ENCODE peak calls at places on chromosome 19, in six cellular contexts. One of them, this sample, is unnamed.

GRCh38 chr19:45874620-45874966 is 10.5 kb downstream of the FOXA3 start:
- DNase-seq in mesenchymal stem cell: no peak
- DNase-seq in H1: no peak
- DNase-seq in mesendoderm: no peak
- DNase-seq in IMR-90: no peak
- DNase-seq in trophoblast cell: no peak
- DNase-seq in this sample: no peak

GRCh38 chr19:33430674-33431277 is 57.3 kb downstream of the CEBPG start:
- DNase-seq in IMR-90: peak
- DNase-seq in H1: peak
- DNase-seq in trophoblast cell: peak
- DNase-seq in mesenchymal stem cell: peak
- DNase-seq in mesendoderm: peak
- DNase-seq in this sample: peak

GRCh38 chr19:9818175-9818733 is 625 bp downstream of the FBXL12 start:
- DNase-seq in IMR-90: no peak
- DNase-seq in trophoblast cell: peak
- DNase-seq in mesenchymal stem cell: no peak
- DNase-seq in mesendoderm: no peak
- DNase-seq in H1: no peak
- DNase-seq in this sample: no peak

GRCh38 chr19:34493649-34494044 is 12.1 kb downstream of the WTIP start:
- DNase-seq in IMR-90: no peak
- DNase-seq in mesenchymal stem cell: no peak
- DNase-seq in H1: no peak
- DNase-seq in trophoblast cell: no peak
- DNase-seq in mesendoderm: no peak
- DNase-seq in this sample: no peak

GRCh38 chr19:4268816-4269430 is 10.1 kb upstream of the SHD start:
- DNase-seq in IMR-90: no peak
- DNase-seq in H1: no peak
- DNase-seq in trophoblast cell: no peak
- DNase-seq in mesendoderm: no peak
- DNase-seq in mesenchymal stem cell: no peak
- DNase-seq in this sample: no peak

GRCh38 chr19:34725400-34725799 is 8.6 kb upstream of the ZNF181 start:
- DNase-seq in trophoblast cell: no peak
- DNase-seq in mesenchymal stem cell: no peak
- DNase-seq in mesendoderm: no peak
- DNase-seq in H1: no peak
- DNase-seq in IMR-90: no peak
- DNase-seq in this sample: no peak

GRCh38 chr19:3721900-3722442 is 13.8 kb downstream of the TJP3 start:
- DNase-seq in mesendoderm: no peak
- DNase-seq in H1: no peak
- DNase-seq in mesenchymal stem cell: no peak
- DNase-seq in IMR-90: no peak
- DNase-seq in trophoblast cell: peak
- DNase-seq in this sample: no peak

GRCh38 chr19:622666-623065 is 10.7 kb downstream of the POLRMT start:
- DNase-seq in H1: no peak
- DNase-seq in mesendoderm: no peak
- DNase-seq in IMR-90: no peak
- DNase-seq in trophoblast cell: no peak
- DNase-seq in mesenchymal stem cell: no peak
- DNase-seq in this sample: no peak

GRCh38 chr19:15464394-15465385 is at the start of gene RASAL3:
- DNase-seq in trophoblast cell: no peak
- DNase-seq in H1: no peak
- DNase-seq in mesenchymal stem cell: no peak
- DNase-seq in mesendoderm: no peak
- DNase-seq in IMR-90: no peak
- DNase-seq in this sample: no peak

GRCh38 chr19:50820549-50821247 is 2.9 kb downstream of the KLK1 start:
- DNase-seq in mesenchymal stem cell: no peak
- DNase-seq in H1: peak
- DNase-seq in trophoblast cell: no peak
- DNase-seq in mesendoderm: no peak
- DNase-seq in IMR-90: no peak
- DNase-seq in this sample: no peak

GRCh38 chr19:7979011-7979410 is 26.4 kb downstream of the ELAVL1 start:
- DNase-seq in mesendoderm: no peak
- DNase-seq in mesenchymal stem cell: no peak
- DNase-seq in IMR-90: no peak
- DNase-seq in H1: no peak
- DNase-seq in trophoblast cell: no peak
- DNase-seq in this sample: no peak

GRCh38 chr19:1471514-1472107 is 7.4 kb downstream of the C19orf25 start:
- DNase-seq in mesendoderm: no peak
- DNase-seq in mesenchymal stem cell: no peak
- DNase-seq in trophoblast cell: no peak
- DNase-seq in H1: no peak
- DNase-seq in IMR-90: no peak
- DNase-seq in this sample: no peak

GRCh38 chr19:32318884-32319520 is 26.4 kb upstream of the ZNF507 start:
- DNase-seq in IMR-90: no peak
- DNase-seq in H1: peak
- DNase-seq in mesenchymal stem cell: peak
- DNase-seq in trophoblast cell: peak
- DNase-seq in mesendoderm: peak
- DNase-seq in this sample: peak

GRCh38 chr19:554817-555216 is 11.0 kb downstream of the GZMM start:
- DNase-seq in mesenchymal stem cell: no peak
- DNase-seq in IMR-90: no peak
- DNase-seq in mesendoderm: no peak
- DNase-seq in trophoblast cell: no peak
- DNase-seq in H1: no peak
- DNase-seq in this sample: no peak

GRCh38 chr19:801030-801860 is 4.0 kb downstream of the PTBP1 start:
- DNase-seq in mesenchymal stem cell: no peak
- DNase-seq in trophoblast cell: peak
- DNase-seq in mesendoderm: no peak
- DNase-seq in IMR-90: no peak
- DNase-seq in H1: no peak
- DNase-seq in this sample: no peak

GRCh38 chr19:13917888-13918406 is 11.9 kb downstream of the CC2D1A start:
- DNase-seq in mesendoderm: no peak
- DNase-seq in trophoblast cell: no peak
- DNase-seq in H1: no peak
- DNase-seq in IMR-90: no peak
- DNase-seq in mesenchymal stem cell: no peak
- DNase-seq in this sample: no peak

GRCh38 chr19:47186337-47187022 is 44.5 kb downstream of the BBC3 start:
- DNase-seq in mesendoderm: no peak
- DNase-seq in IMR-90: no peak
- DNase-seq in trophoblast cell: no peak
- DNase-seq in mesenchymal stem cell: no peak
- DNase-seq in H1: no peak
- DNase-seq in this sample: no peak

GRCh38 chr19:46580247-46580646 is 20.9 kb upstream of the CALM3 start:
- DNase-seq in H1: no peak
- DNase-seq in mesenchymal stem cell: no peak
- DNase-seq in trophoblast cell: no peak
- DNase-seq in mesendoderm: no peak
- DNase-seq in IMR-90: no peak
- DNase-seq in this sample: no peak

GRCh38 chr19:4557971-4558941 is 1.2 kb downstream of the SEMA6B start:
- DNase-seq in mesendoderm: peak
- DNase-seq in H1: peak
- DNase-seq in mesenchymal stem cell: peak
- DNase-seq in IMR-90: no peak
- DNase-seq in trophoblast cell: peak
- DNase-seq in this sample: no peak

GRCh38 chr19:3375221-3376088 is 9.1 kb downstream of the NFIC start:
- DNase-seq in trophoblast cell: no peak
- DNase-seq in mesendoderm: no peak
- DNase-seq in mesenchymal stem cell: peak
- DNase-seq in IMR-90: peak
- DNase-seq in H1: no peak
- DNase-seq in this sample: no peak

DNA sequence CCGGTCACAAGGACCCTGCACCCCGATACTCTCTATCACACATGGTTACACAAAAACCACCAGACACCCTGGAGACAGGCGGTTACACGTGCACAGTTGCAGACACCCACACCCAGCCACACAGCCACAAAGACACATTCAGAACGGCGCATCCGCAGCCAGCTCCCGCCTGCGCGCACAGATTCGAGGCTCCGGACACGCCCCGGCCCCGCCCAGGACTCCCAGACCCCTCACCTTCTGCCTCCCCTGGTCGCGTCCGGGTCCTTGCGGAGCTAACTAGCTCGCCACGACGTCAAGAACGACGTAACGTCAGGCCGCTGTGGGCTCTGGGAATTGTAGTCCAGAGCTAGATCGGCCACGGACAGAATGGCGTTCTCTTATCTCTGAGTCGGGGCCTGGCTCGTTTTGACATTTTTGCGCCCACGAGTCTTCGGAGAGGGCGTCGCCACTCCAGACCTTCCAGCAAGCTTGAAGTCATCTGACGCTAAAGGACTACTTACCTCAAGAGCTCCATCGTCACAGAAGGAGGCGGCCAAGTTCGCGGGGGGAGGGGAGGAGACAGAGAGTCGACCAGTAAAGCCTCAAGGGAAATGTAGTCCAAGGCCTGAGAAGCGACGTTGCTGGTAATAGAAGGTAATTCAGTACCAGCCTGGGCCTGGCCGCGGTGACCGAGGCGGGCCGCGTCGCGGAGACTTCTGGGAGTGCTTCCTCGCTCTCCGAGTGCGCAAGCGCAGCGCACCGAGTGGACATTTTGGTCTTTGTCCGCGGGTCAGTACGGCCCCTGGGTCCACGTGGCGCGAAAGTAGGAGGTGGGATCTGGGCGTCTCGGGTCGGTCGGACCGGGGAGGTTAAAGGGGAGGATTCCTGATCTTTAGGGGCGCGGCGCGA is at the start of the genes ZNF146 and ZNF565:
- DNase-seq in IMR-90: peak
- DNase-seq in mesendoderm: peak
- DNase-seq in H1: peak
- DNase-seq in trophoblast cell: peak
- DNase-seq in mesenchymal stem cell: peak
- DNase-seq in this sample: peak
- H3K23ac ChIP-seq in IMR-90: peak
- H3K23ac ChIP-seq in mesendoderm: no peak
- H3K23ac ChIP-seq in H1: peak
- H3K23ac ChIP-seq in trophoblast cell: peak
- H3K23ac ChIP-seq in mesenchymal stem cell: no peak
- H3K23ac ChIP-seq in this sample: peak

DNA sequence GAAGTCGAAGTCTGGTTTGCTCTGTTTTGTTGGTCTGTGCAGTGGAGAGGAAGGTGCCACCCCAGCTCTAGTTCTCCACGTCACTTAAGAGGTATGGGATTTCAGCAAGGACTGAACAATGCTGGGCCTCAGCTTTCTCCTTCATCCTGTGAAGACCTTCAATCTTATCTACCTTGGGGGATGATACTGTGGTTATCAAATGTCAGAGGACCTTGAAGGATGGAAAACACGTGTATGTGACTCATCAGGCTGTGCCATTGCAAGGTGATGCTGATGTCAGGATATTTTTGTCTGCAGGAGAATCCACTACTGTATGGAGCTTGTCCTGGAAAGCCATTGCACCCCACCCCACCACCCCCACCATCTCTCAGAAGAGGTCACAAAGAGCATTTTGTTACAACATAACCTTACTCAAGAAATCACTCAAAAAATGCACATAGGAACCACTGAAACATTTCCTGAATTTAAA is 81.4 kb upstream of the UQCRFS1 start:
- DNase-seq in mesendoderm: no peak
- DNase-seq in H1: no peak
- DNase-seq in mesenchymal stem cell: no peak
- DNase-seq in IMR-90: peak
- DNase-seq in trophoblast cell: peak
- DNase-seq in this sample: no peak
- H3K4me2 ChIP-seq in mesendoderm: no peak
- H3K4me2 ChIP-seq in H1: no peak
- H3K4me2 ChIP-seq in mesenchymal stem cell: no peak
- H3K4me2 ChIP-seq in IMR-90: no peak
- H3K4me2 ChIP-seq in trophoblast cell: no peak
- H3K4me2 ChIP-seq in this sample: no peak

DNA sequence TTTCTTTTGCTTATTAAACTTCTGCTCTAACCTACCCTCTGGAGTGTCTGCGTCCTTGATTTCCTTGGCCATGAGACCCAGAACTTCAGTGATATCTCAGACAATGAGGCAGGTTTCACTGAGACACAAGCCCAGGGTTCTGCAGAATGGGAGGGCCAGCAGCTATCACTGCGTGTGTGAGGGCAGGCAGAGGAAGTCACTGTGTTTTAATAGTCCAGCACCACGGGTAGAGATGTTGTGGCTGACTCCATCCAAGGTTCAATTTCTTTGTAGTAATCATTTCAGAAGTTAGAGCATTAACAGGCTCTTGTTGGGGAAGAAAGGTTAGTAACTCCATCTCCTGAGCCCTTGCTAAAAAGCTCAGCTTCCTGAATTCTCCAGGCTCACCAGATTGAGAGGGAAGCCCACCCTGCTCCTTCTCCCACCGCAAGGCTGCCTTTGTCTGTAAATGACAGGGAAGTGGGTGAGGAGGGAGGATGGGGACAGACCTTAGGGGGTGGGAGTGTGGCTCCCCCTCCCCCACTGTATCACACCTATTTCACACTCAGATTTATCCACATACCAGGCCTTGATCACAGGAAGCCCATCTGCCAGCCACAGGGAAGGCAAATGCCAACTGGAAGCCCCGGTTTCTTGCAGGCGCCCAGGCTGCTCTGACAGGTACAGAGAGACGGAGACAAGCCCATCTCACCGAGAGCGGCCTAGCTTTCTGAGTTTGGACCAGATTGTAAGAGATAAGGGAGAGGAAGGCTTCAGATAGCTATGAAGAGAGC is 2.1 kb downstream of the C19orf12 start:
- DNase-seq in H1: no peak
- DNase-seq in mesenchymal stem cell: no peak
- DNase-seq in IMR-90: no peak
- DNase-seq in trophoblast cell: no peak
- DNase-seq in mesendoderm: peak
- DNase-seq in this sample: no peak
- H3K4me3 ChIP-seq in H1: no peak
- H3K4me3 ChIP-seq in mesenchymal stem cell: no peak
- H3K4me3 ChIP-seq in IMR-90: no peak
- H3K4me3 ChIP-seq in trophoblast cell: no peak
- H3K4me3 ChIP-seq in mesendoderm: no peak
- H3K4me3 ChIP-seq in this sample: no peak

GRCh38 chr19:6767357-6768235 is at the start of gene SH2D3A:
- DNase-seq in H1: peak
- DNase-seq in trophoblast cell: peak
- DNase-seq in mesendoderm: peak
- DNase-seq in mesenchymal stem cell: peak
- DNase-seq in IMR-90: peak
- DNase-seq in this sample: peak

GRCh38 chr19:6767081-6767356 is 216 bp downstream of the SH2D3A start:
- DNase-seq in trophoblast cell: peak
- DNase-seq in H1: no peak
- DNase-seq in IMR-90: no peak
- DNase-seq in mesendoderm: peak
- DNase-seq in mesenchymal stem cell: no peak
- DNase-seq in this sample: no peak

GRCh38 chr19:6765738-6766356 is 1.4 kb downstream of the SH2D3A start:
- DNase-seq in mesenchymal stem cell: no peak
- DNase-seq in trophoblast cell: peak
- DNase-seq in mesendoderm: peak
- DNase-seq in H1: peak
- DNase-seq in IMR-90: no peak
- DNase-seq in this sample: no peak

GRCh38 chr19:6768236-6768785 is 1.1 kb upstream of the SH2D3A start:
- DNase-seq in IMR-90: no peak
- DNase-seq in mesendoderm: no peak
- DNase-seq in trophoblast cell: no peak
- DNase-seq in mesenchymal stem cell: no peak
- DNase-seq in H1: no peak
- DNase-seq in this sample: no peak

GRCh38 chr19:6766357-6767080 is 716 bp downstream of the SH2D3A start:
- DNase-seq in mesendoderm: peak
- DNase-seq in trophoblast cell: peak
- DNase-seq in mesenchymal stem cell: no peak
- DNase-seq in IMR-90: no peak
- DNase-seq in H1: no peak
- DNase-seq in this sample: no peak
- H3K23ac ChIP-seq in mesendoderm: no peak
- H3K23ac ChIP-seq in trophoblast cell: peak
- H3K23ac ChIP-seq in mesenchymal stem cell: no peak
- H3K23ac ChIP-seq in IMR-90: no peak
- H3K23ac ChIP-seq in H1: no peak
- H3K23ac ChIP-seq in this sample: no peak

This sample was measured in neuronal stem cell.